ENCODE peak calls at places on chromosomes 2 and 18, in six cellular contexts. One of them, this sample, is unnamed.

GRCh38 chr18:63098014-63098981 is 221.3 kb downstream of the BCL2 start:
- DNase-seq in PC-9: no peak
- DNase-seq in brain microvascular endothelial cell: no peak
- DNase-seq in fibroblast of lung: no peak
- DNase-seq in uterus: no peak
- DNase-seq in esophagus squamous epithelium: no peak
- DNase-seq in this sample: no peak

GRCh38 chr2:3488768-3489448 is 30.4 kb downstream of the ADI1 start:
- DNase-seq in PC-9: no peak
- DNase-seq in brain microvascular endothelial cell: no peak
- DNase-seq in fibroblast of lung: no peak
- DNase-seq in uterus: peak
- DNase-seq in esophagus squamous epithelium: no peak
- DNase-seq in this sample: no peak

GRCh38 chr18:73942081-73942625 is 205.5 kb downstream of the FBXO15 start:
- DNase-seq in PC-9: no peak
- DNase-seq in brain microvascular endothelial cell: no peak
- DNase-seq in fibroblast of lung: no peak
- DNase-seq in uterus: no peak
- DNase-seq in esophagus squamous epithelium: no peak
- DNase-seq in this sample: no peak

GRCh38 chr2:146444987-146445386 is 1399.8 kb upstream of the ACVR2A start:
- DNase-seq in PC-9: no peak
- DNase-seq in brain microvascular endothelial cell: no peak
- DNase-seq in fibroblast of lung: no peak
- DNase-seq in uterus: no peak
- DNase-seq in esophagus squamous epithelium: no peak
- DNase-seq in this sample: no peak

GRCh38 chr2:96233880-96234316 is 25.3 kb upstream of the STARD7 start:
- DNase-seq in PC-9: no peak
- DNase-seq in brain microvascular endothelial cell: no peak
- DNase-seq in fibroblast of lung: no peak
- DNase-seq in uterus: no peak
- DNase-seq in esophagus squamous epithelium: no peak
- DNase-seq in this sample: no peak

GRCh38 chr2:206840999-206841398 is 75.6 kb downstream of the FASTKD2 start:
- DNase-seq in PC-9: no peak
- DNase-seq in brain microvascular endothelial cell: no peak
- DNase-seq in fibroblast of lung: no peak
- DNase-seq in uterus: no peak
- DNase-seq in esophagus squamous epithelium: no peak
- DNase-seq in this sample: no peak

GRCh38 chr2:3246406-3246805 is 131.2 kb downstream of the EIPR1 start:
- DNase-seq in PC-9: no peak
- DNase-seq in brain microvascular endothelial cell: no peak
- DNase-seq in fibroblast of lung: no peak
- DNase-seq in uterus: no peak
- DNase-seq in esophagus squamous epithelium: no peak
- DNase-seq in this sample: no peak

GRCh38 chr18:22398464-22398863 is 19.3 kb downstream of the CTAGE1 start:
- DNase-seq in PC-9: no peak
- DNase-seq in brain microvascular endothelial cell: no peak
- DNase-seq in fibroblast of lung: no peak
- DNase-seq in uterus: no peak
- DNase-seq in esophagus squamous epithelium: no peak
- DNase-seq in this sample: no peak

GRCh38 chr18:22136395-22136794 is 33.0 kb upstream of the GATA6 start:
- DNase-seq in PC-9: no peak
- DNase-seq in brain microvascular endothelial cell: peak
- DNase-seq in fibroblast of lung: peak
- DNase-seq in uterus: no peak
- DNase-seq in esophagus squamous epithelium: no peak
- DNase-seq in this sample: no peak

GRCh38 chr18:59094569-59094968 is 45.1 kb upstream of the SEC11C start:
- DNase-seq in PC-9: no peak
- DNase-seq in brain microvascular endothelial cell: no peak
- DNase-seq in fibroblast of lung: no peak
- DNase-seq in uterus: no peak
- DNase-seq in esophagus squamous epithelium: no peak
- DNase-seq in this sample: no peak

GRCh38 chr18:44700652-44701051 is 20.0 kb downstream of the SETBP1 start:
- DNase-seq in PC-9: no peak
- DNase-seq in brain microvascular endothelial cell: peak
- DNase-seq in fibroblast of lung: peak
- DNase-seq in uterus: peak
- DNase-seq in esophagus squamous epithelium: no peak
- DNase-seq in this sample: no peak
- H3K4me3 ChIP-seq in PC-9: no peak
- H3K4me3 ChIP-seq in brain microvascular endothelial cell: no peak
- H3K4me3 ChIP-seq in fibroblast of lung: no peak
- H3K4me3 ChIP-seq in uterus: no peak
- H3K4me3 ChIP-seq in esophagus squamous epithelium: no peak
- H3K4me3 ChIP-seq in this sample: no peak

GRCh38 chr2:101756266-101756665 is 58.8 kb downstream of the MAP4K4 start:
- DNase-seq in PC-9: no peak
- DNase-seq in brain microvascular endothelial cell: no peak
- DNase-seq in fibroblast of lung: no peak
- DNase-seq in uterus: no peak
- DNase-seq in esophagus squamous epithelium: no peak
- DNase-seq in this sample: no peak
- H3K27ac ChIP-seq in PC-9: peak
- H3K27ac ChIP-seq in brain microvascular endothelial cell: no peak
- H3K27ac ChIP-seq in fibroblast of lung: no peak
- H3K27ac ChIP-seq in uterus: no peak
- H3K27ac ChIP-seq in esophagus squamous epithelium: no peak
- H3K27ac ChIP-seq in this sample: no peak

GRCh38 chr18:9708882-9709877 is 1.1 kb downstream of the RAB31 start:
- DNase-seq in PC-9: peak
- DNase-seq in brain microvascular endothelial cell: no peak
- DNase-seq in fibroblast of lung: no peak
- DNase-seq in uterus: peak
- DNase-seq in esophagus squamous epithelium: no peak
- DNase-seq in this sample: no peak

GRCh38 chr18:9706081-9706935 is 1.8 kb upstream of the RAB31 start:
- DNase-seq in PC-9: no peak
- DNase-seq in brain microvascular endothelial cell: peak
- DNase-seq in fibroblast of lung: no peak
- DNase-seq in uterus: no peak
- DNase-seq in esophagus squamous epithelium: no peak
- DNase-seq in this sample: no peak

GRCh38 chr18:9710037-9710436 is 1.9 kb downstream of the RAB31 start:
- DNase-seq in PC-9: no peak
- DNase-seq in brain microvascular endothelial cell: no peak
- DNase-seq in fibroblast of lung: no peak
- DNase-seq in uterus: no peak
- DNase-seq in esophagus squamous epithelium: no peak
- DNase-seq in this sample: no peak

GRCh38 chr18:9707381-9708056 is 582 bp upstream of the RAB31 start:
- DNase-seq in PC-9: no peak
- DNase-seq in brain microvascular endothelial cell: no peak
- DNase-seq in fibroblast of lung: peak
- DNase-seq in uterus: peak
- DNase-seq in esophagus squamous epithelium: no peak
- DNase-seq in this sample: no peak

GRCh38 chr18:9708057-9708881 is at the start of gene RAB31:
- DNase-seq in PC-9: peak
- DNase-seq in brain microvascular endothelial cell: peak
- DNase-seq in fibroblast of lung: peak
- DNase-seq in uterus: peak
- DNase-seq in esophagus squamous epithelium: peak
- DNase-seq in this sample: peak
- TF ChIP-seq CTCF in PC-9: no peak
- TF ChIP-seq CTCF in brain microvascular endothelial cell: no peak
- TF ChIP-seq CTCF in fibroblast of lung: no peak
- TF ChIP-seq CTCF in uterus: peak
- TF ChIP-seq CTCF in esophagus squamous epithelium: no peak
- TF ChIP-seq CTCF in this sample: no peak

GRCh38 chr2:109030870-109031480 is 42.0 kb upstream of the EDAR start:
- DNase-seq in PC-9: no peak
- DNase-seq in brain microvascular endothelial cell: no peak
- DNase-seq in fibroblast of lung: no peak
- DNase-seq in uterus: no peak
- DNase-seq in esophagus squamous epithelium: no peak
- DNase-seq in this sample: no peak
- H3K4me3 ChIP-seq in PC-9: no peak
- H3K4me3 ChIP-seq in brain microvascular endothelial cell: peak
- H3K4me3 ChIP-seq in fibroblast of lung: peak
- H3K4me3 ChIP-seq in uterus: peak
- H3K4me3 ChIP-seq in esophagus squamous epithelium: peak
- H3K4me3 ChIP-seq in this sample: peak

DNA sequence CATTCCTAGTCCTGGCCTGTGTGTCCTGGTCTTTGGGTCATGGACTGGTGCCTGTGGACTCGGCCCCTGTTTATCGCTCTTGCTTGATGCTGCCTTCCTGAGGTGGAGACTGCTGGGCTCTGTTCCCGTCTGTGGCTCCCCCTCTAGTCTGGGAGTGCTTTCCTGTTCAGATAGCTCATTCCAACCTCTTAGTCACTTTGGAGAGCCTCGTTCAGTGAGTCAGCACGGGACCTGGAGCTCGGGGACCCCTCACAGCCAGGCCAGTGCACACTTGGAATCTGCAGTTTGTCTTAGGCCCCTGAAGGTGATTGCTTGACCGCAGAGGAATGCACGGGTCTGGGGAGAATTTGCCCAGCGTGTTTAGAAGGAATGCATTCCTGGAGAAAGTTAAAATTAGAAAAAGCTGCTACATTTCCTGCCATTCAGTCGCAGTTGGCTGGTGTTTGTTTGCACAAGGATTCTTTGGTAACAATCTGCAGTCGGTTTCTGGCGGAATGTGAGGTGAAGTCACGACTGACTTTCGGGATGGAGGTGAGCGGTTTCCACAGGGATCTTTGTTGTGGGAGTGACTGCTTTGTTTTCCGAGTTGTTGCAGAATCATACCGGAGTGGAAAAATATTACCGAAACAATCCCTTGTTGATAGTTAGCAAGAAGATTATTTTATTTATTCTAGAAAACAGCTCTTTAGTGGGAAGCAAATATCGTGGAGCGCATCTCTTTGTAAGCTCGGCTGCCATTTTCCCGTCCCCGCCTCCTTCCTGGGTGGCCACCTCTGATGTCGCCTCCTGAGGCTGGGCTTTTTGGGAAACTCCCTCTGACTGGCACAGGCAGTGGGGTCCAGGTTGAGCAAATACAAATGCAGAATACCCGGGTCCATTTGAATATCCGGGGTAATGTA is 29.6 kb downstream of the SH3BP4 start:
- DNase-seq in PC-9: peak
- DNase-seq in brain microvascular endothelial cell: peak
- DNase-seq in fibroblast of lung: peak
- DNase-seq in uterus: peak
- DNase-seq in esophagus squamous epithelium: no peak
- DNase-seq in this sample: peak
- H3K27ac ChIP-seq in PC-9: peak
- H3K27ac ChIP-seq in brain microvascular endothelial cell: peak
- H3K27ac ChIP-seq in fibroblast of lung: peak
- H3K27ac ChIP-seq in uterus: peak
- H3K27ac ChIP-seq in esophagus squamous epithelium: peak
- H3K27ac ChIP-seq in this sample: peak

GRCh38 chr2:140808816-140809215 is 1322.0 kb downstream of the LRP1B start:
- DNase-seq in PC-9: no peak
- DNase-seq in brain microvascular endothelial cell: no peak
- DNase-seq in fibroblast of lung: no peak
- DNase-seq in uterus: no peak
- DNase-seq in esophagus squamous epithelium: no peak
- DNase-seq in this sample: no peak
- TF ChIP-seq CTCF in PC-9: peak
- TF ChIP-seq CTCF in brain microvascular endothelial cell: peak
- TF ChIP-seq CTCF in fibroblast of lung: no peak
- TF ChIP-seq CTCF in uterus: no peak
- TF ChIP-seq CTCF in esophagus squamous epithelium: no peak
- TF ChIP-seq CTCF in this sample: no peak

GRCh38 chr18:24868331-24868730 is 407.9 kb downstream of the HRH4 start:
- DNase-seq in PC-9: no peak
- DNase-seq in brain microvascular endothelial cell: no peak
- DNase-seq in fibroblast of lung: peak
- DNase-seq in uterus: no peak
- DNase-seq in esophagus squamous epithelium: no peak
- DNase-seq in this sample: no peak

GRCh38 chr18:24860978-24861680 is 400.7 kb downstream of the HRH4 start:
- DNase-seq in PC-9: no peak
- DNase-seq in brain microvascular endothelial cell: no peak
- DNase-seq in fibroblast of lung: no peak
- DNase-seq in uterus: no peak
- DNase-seq in esophagus squamous epithelium: no peak
- DNase-seq in this sample: no peak

GRCh38 chr18:24862225-24862893 is 401.9 kb downstream of the HRH4 start:
- DNase-seq in PC-9: no peak
- DNase-seq in brain microvascular endothelial cell: no peak
- DNase-seq in fibroblast of lung: no peak
- DNase-seq in uterus: no peak
- DNase-seq in esophagus squamous epithelium: no peak
- DNase-seq in this sample: no peak
- H3K4me3 ChIP-seq in PC-9: no peak
- H3K4me3 ChIP-seq in brain microvascular endothelial cell: peak
- H3K4me3 ChIP-seq in fibroblast of lung: no peak
- H3K4me3 ChIP-seq in uterus: no peak
- H3K4me3 ChIP-seq in esophagus squamous epithelium: no peak
- H3K4me3 ChIP-seq in this sample: no peak